ENCODE peak calls at places on chromosomes 4 and X, in six cellular contexts. P is colonic mucosa, A is K562, O is fibroblast of lung, J is endodermal cell, B is IMR-90. W is an unnamed sample. For H3K4me1, the result is how much of the 10 kb centered on the place peaks cover.

GRCh38 chrX:69152398-69152797 is 12.9 kb downstream of the PJA1 start:
- DNase-seq in P (peak), A (no peak), O (no peak), J (peak), B (no peak), W (no peak)

GRCh38 chrX:118593407-118593806 is 97.8 kb downstream of the DOCK11 start:
- DNase-seq in P (no peak), A (no peak), O (no peak), J (no peak), B (no peak), W (no peak)

GRCh38 chr4:105666693-105667092 is 41.8 kb downstream of the INTS12 start:
- DNase-seq in P (no peak), A (no peak), O (peak), J (no peak), B (peak), W (no peak)

GRCh38 chrX:101759000-101759399 is 99.3 kb upstream of the ARMCX2 start:
- DNase-seq in P (peak), A (peak), O (peak), J (peak), B (peak), W (peak)

GRCh38 chr4:15691346-15692140 is 9.9 kb downstream of the FAM200B start:
- DNase-seq in P (no peak), A (no peak), O (no peak), J (no peak), B (peak), W (no peak)

GRCh38 chr4:52659722-52660261 is 691 bp upstream of the USP46 start:
- DNase-seq in P (peak), A (peak), O (peak), J (peak), B (no peak), W (peak)

GRCh38 chr4:176432811-176433540 is 113.2 kb downstream of the SPCS3 start:
- DNase-seq in P (no peak), A (no peak), O (no peak), J (no peak), B (no peak), W (no peak)

GRCh38 chr4:184269879-184270430 is 52.3 kb upstream of the ENPP6 start:
- DNase-seq in P (no peak), A (no peak), O (no peak), J (no peak), B (no peak), W (no peak)

GRCh38 chrX:24647257-24648058 is at the start of gene PCYT1B:
- DNase-seq in P (peak), A (peak), O (peak), J (peak), B (peak), W (peak)

GRCh38 chr4:88689877-88690276 is 7.8 kb downstream of the NAP1L5 start:
- DNase-seq in P (no peak), A (no peak), O (no peak), J (no peak), B (no peak), W (no peak)

GRCh38 chr4:69524708-69525107 is 29.0 kb upstream of the UGT2B4 start:
- DNase-seq in P (no peak), A (no peak), O (peak), J (no peak), B (no peak), W (no peak)

GRCh38 chrX:154125356-154126040 is 18.5 kb upstream of the OPN1LW start:
- DNase-seq in P (no peak), A (peak), O (peak), J (no peak), B (no peak), W (no peak)

GRCh38 chr4:148984951-148985350 is 542.7 kb upstream of the NR3C2 start:
- DNase-seq in P (no peak), A (no peak), O (no peak), J (no peak), B (no peak), W (no peak)

DNA sequence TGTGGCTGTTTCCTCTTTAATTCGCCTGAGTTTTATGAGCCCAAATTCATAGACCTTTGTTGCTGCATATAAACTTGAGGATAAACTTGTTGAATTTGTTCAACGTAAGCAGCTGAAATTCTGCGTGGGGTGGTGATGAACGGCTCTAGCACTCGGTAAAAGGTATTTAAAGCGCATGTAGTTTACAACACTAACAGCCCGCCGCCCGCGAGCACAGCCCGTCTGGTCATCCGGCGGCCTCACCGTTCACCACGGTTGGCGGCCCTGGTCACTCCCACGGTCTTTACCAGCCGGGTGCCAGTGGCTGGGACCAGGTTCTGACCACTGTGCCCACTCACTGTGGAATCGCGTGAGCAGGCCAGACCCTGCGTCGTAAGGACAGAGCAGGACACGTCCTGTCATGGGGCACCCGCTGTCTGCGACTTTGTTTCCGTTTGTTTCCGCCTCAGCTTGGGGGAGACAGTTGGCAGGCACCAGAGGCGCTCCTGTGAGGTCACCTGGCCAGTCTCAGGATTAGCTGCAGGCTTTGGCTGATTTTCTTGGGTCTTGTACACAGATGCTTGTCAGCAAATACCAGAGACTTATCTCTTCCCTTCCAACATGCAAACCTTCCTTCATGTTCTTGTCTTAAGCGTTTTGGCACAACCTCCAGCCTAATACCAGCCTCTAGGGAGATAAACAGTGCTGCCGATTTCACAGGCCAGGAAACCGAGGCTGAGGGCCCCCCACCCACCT is 36.8 kb upstream of the SPON2 start:
- DNase-seq in P (no peak), A (no peak), O (peak), J (no peak), B (peak), W (no peak)
- H3K9ac ChIP-seq in P (peak), A (no peak), O (peak), J (no peak), B (peak), W (no peak)

DNA sequence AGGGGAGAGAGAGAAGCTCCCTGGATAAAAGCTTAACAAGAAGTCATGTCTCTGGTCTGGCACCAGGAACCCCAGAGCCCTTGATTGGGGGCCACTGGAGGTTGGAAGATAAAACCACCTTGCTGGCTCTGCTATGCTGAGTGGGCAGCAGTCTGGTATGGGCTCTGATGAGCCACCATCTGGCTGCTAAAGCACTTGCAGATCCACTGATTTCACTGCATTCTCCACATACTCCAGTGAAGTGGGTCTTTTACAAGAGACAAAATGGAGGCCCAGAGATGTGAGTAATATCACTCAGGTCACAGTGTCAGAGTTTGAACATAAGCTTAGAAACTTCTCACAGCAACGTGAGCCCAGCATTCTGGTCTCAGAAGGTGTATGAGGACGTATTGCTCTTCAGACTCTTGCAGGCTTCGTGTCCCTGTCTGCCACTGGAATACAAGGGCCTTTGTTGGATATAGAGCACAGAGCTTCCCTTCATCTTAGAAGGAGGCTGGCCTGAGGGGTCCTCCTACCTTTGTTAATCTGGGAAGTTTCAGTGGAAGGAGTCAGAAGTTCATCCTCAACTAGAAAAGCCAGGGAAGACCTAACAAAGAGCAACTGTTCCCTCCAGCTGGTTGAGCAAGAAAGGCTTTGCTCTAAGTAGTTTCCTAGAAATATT is 11.8 kb downstream of the CLDN2 start:
- DNase-seq in P (no peak), A (no peak), O (no peak), J (no peak), B (peak), W (no peak)
- H3K4me1 ChIP-seq in P (under half), A (under half), O (under half), J (under half), B (under half), W (under half)

GRCh38 chrX:133454525-133455323 is 39.4 kb upstream of the GPC4 start:
- DNase-seq in P (no peak), A (no peak), O (no peak), J (peak), B (no peak), W (no peak)
- H3K27ac ChIP-seq in P (no peak), A (no peak), O (no peak), J (no peak), B (no peak), W (no peak)

GRCh38 chr4:140637836-140638235 is 69.1 kb upstream of the UCP1 start:
- DNase-seq in P (peak), A (peak), O (peak), J (peak), B (no peak), W (peak)

GRCh38 chr4:140633154-140633553 is 64.4 kb upstream of the UCP1 start:
- DNase-seq in P (no peak), A (no peak), O (no peak), J (no peak), B (no peak), W (no peak)

GRCh38 chr4:140640150-140640748 is 71.5 kb upstream of the UCP1 start:
- DNase-seq in P (no peak), A (no peak), O (no peak), J (no peak), B (no peak), W (no peak)

GRCh38 chr4:140633951-140634350 is 65.2 kb upstream of the UCP1 start:
- DNase-seq in P (no peak), A (no peak), O (no peak), J (no peak), B (no peak), W (no peak)

DNA sequence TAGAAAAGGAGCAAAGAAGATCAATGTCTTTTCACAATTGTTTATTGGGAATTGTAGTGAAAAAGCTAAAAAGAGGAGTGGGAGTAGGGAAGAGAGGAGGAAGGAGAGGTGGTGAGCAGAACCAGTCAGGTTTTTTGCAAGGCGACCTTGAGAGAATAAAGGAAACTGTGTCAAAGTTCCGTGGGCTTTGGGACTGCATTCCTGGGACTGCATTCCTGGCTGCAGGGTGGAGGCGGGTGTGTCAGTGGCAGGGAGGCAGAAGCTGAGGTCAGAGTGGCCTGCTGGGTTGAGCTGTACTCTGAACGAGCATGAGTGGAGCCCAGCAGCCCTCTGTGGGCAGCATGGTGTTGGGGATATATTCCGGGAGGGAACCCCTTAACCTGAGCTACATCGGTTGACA is 66.8 kb upstream of the UCP1 start:
- DNase-seq in P (peak), A (no peak), O (peak), J (peak), B (no peak), W (no peak)
- H3K9ac ChIP-seq in P (no peak), A (no peak), O (no peak), J (no peak), B (no peak), W (no peak)

DNA sequence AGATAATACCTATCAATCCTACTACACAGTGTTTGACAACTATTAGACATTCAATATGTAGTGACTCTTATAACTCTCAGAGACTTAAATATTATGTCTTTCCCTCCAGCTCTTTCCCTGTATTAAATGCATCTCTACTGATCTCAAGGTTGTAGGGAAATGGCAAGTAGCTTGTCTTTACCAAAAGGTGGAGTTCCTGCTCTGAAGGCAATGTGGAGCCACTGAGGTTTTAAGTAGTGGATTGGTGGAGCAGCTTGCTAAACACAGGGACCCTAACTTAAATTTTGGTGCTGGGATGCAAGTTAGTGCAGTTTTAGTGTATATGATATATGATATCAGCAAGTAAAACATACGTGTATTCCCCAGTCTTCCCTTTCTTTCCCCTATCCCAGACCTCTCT is 13.1 kb downstream of the FNIP2 start:
- DNase-seq in P (no peak), A (no peak), O (no peak), J (no peak), B (no peak), W (no peak)
- H3K4me1 ChIP-seq in P (under half), A (under half), O (under half), J (under half), B (under half), W (under half)

GRCh38 chr4:169900241-169900845 is 125.9 kb downstream of the MFAP3L start:
- DNase-seq in P (no peak), A (no peak), O (no peak), J (no peak), B (no peak), W (no peak)
- H3K27ac ChIP-seq in P (no peak), A (no peak), O (no peak), J (no peak), B (no peak), W (no peak)

DNA sequence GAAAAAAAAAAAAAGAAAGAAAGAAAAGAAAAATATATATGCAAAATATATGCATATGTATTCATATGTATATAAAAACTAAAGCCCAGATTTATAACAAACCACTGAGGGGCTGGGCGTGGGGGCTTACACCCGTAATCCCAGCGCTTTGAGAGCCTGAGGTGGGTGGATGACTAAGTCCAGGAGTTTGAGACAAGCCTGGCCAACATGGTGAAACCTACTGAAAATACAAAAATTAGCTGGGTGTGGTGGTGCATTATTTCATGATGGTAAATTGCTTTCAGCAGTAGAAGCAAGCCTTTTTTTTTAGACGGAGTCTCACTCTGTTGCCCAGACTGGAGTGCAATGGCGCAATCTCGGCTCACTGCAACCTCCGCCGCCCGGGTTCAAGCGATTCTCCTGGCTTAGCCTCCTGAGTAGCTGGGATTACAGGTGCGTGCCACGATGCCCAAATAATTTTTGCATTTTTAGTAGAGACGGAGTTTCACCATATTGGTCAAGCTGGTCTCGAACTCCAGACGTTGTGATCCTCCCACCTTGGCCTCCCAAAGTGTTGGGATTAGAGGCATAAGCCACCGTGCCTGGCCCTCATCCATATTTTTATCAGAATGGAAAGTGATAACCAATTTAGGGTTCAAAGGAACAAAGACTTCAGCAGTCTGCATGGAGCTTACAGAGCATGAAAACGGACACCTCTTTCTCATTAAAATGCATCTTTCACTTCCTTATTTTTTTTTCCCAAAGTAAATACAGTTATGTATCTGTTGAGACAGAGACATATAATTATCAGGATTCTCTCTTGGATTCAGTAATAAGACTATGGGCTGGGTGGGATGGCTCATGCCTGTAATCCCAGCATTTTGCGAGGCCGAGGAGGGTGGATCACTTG is 27.7 kb upstream of the MOB1B start:
- DNase-seq in P (no peak), A (no peak), O (no peak), J (no peak), B (no peak), W (no peak)
- H3K9ac ChIP-seq in P (no peak), A (no peak), O (no peak), J (no peak), B (no peak), W (no peak)

GRCh38 chr4:186685744-186686143 is 37.9 kb downstream of the FAT1 start:
- DNase-seq in P (no peak), A (no peak), O (peak), J (no peak), B (peak), W (no peak)
- H3K4me1 ChIP-seq in P (under half), A (under half), O (under half), J (under half), B (under half), W (under half)

GRCh38 chrX:11759172-11759460 is 1.1 kb downstream of the MSL3 start:
- DNase-seq in P (no peak), A (no peak), O (no peak), J (no peak), B (no peak), W (peak)
- H3K27ac ChIP-seq in P (peak), A (peak), O (peak), J (no peak), B (peak), W (peak)

DNA sequence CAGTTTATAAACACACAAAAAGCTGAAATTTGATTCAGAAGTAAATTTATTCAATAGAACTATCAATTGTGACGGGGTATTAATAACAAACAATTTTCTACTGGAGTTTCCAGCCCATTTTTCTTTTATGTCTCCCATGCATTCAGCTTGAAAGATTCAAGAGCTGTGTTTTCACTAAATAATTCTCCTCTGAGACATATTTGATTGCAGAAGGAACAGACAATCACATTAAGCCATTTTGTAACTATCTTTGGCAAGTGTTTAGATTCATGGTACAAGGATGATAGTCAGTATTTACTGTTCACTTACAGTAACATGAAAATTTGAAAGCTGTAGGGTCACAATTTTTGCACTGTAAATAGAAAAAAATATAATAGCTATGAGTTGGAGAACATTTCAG is 198.4 kb upstream of the TACR3 start:
- DNase-seq in P (no peak), A (no peak), O (no peak), J (no peak), B (no peak), W (no peak)
- H3K9ac ChIP-seq in P (no peak), A (no peak), O (no peak), J (no peak), B (no peak), W (no peak)